ENCODE peak calls at places on chromosomes 1 and 21, in five cellular contexts. One of them, this sample, is unnamed.

GRCh38 chr1:47608296-47608875 is 170.5 kb downstream of the FOXD2 start:
- DNase-seq in GM12865: no peak
- DNase-seq in hepatocyte: no peak
- DNase-seq in epithelial cell of esophagus: no peak
- DNase-seq in heart left ventricle: no peak
- DNase-seq in this sample: no peak

GRCh38 chr1:97906567-97907228 is 14.1 kb downstream of the DPYD start:
- DNase-seq in heart left ventricle: no peak
- DNase-seq in GM12865: no peak
- DNase-seq in hepatocyte: no peak
- DNase-seq in epithelial cell of esophagus: peak
- DNase-seq in this sample: no peak

GRCh38 chr1:2985694-2986548 is 35.3 kb upstream of the ACTRT2 start:
- DNase-seq in epithelial cell of esophagus: no peak
- DNase-seq in heart left ventricle: no peak
- DNase-seq in hepatocyte: no peak
- DNase-seq in GM12865: no peak
- DNase-seq in this sample: no peak

GRCh38 chr1:209040351-209040750 is 543.2 kb upstream of the CAMK1G start:
- DNase-seq in hepatocyte: no peak
- DNase-seq in heart left ventricle: no peak
- DNase-seq in epithelial cell of esophagus: peak
- DNase-seq in GM12865: no peak
- DNase-seq in this sample: no peak

GRCh38 chr1:214459895-214460294 is 91.5 kb downstream of the PTPN14 start:
- DNase-seq in heart left ventricle: no peak
- DNase-seq in GM12865: no peak
- DNase-seq in hepatocyte: no peak
- DNase-seq in epithelial cell of esophagus: no peak
- DNase-seq in this sample: no peak

GRCh38 chr21:39633043-39633442 is 20.3 kb downstream of the B3GALT5 start:
- DNase-seq in heart left ventricle: no peak
- DNase-seq in GM12865: no peak
- DNase-seq in hepatocyte: peak
- DNase-seq in epithelial cell of esophagus: peak
- DNase-seq in this sample: no peak

GRCh38 chr1:42003433-42003832 is 84.7 kb upstream of the HIVEP3 start:
- DNase-seq in hepatocyte: no peak
- DNase-seq in GM12865: no peak
- DNase-seq in epithelial cell of esophagus: peak
- DNase-seq in heart left ventricle: no peak
- DNase-seq in this sample: no peak

GRCh38 chr1:8055973-8056372 is 29.9 kb upstream of the ERRFI1 start:
- DNase-seq in epithelial cell of esophagus: peak
- DNase-seq in heart left ventricle: no peak
- DNase-seq in hepatocyte: no peak
- DNase-seq in GM12865: no peak
- DNase-seq in this sample: no peak

GRCh38 chr1:45326627-45327591 is at the start of gene HPDL:
- DNase-seq in heart left ventricle: peak
- DNase-seq in hepatocyte: peak
- DNase-seq in GM12865: peak
- DNase-seq in epithelial cell of esophagus: peak
- DNase-seq in this sample: peak

GRCh38 chr1:112790920-112791722 is 76.0 kb upstream of the PPM1J start:
- DNase-seq in hepatocyte: no peak
- DNase-seq in GM12865: no peak
- DNase-seq in heart left ventricle: no peak
- DNase-seq in epithelial cell of esophagus: no peak
- DNase-seq in this sample: no peak

GRCh38 chr1:66294692-66295384 is 239.1 kb upstream of the SGIP1 start:
- DNase-seq in GM12865: no peak
- DNase-seq in epithelial cell of esophagus: peak
- DNase-seq in hepatocyte: peak
- DNase-seq in heart left ventricle: no peak
- DNase-seq in this sample: no peak

GRCh38 chr1:38117444-38117887 is 70.9 kb upstream of the POU3F1 start:
- DNase-seq in heart left ventricle: no peak
- DNase-seq in GM12865: no peak
- DNase-seq in epithelial cell of esophagus: peak
- DNase-seq in hepatocyte: no peak
- DNase-seq in this sample: no peak

GRCh38 chr1:6350416-6351088 is 43.0 kb downstream of the ACOT7 start:
- DNase-seq in hepatocyte: no peak
- DNase-seq in heart left ventricle: peak
- DNase-seq in GM12865: no peak
- DNase-seq in epithelial cell of esophagus: peak
- DNase-seq in this sample: no peak

GRCh38 chr1:18932387-18932786 is 24.1 kb downstream of the IFFO2 start:
- DNase-seq in hepatocyte: no peak
- DNase-seq in heart left ventricle: no peak
- DNase-seq in GM12865: no peak
- DNase-seq in epithelial cell of esophagus: peak
- DNase-seq in this sample: no peak

GRCh38 chr1:156726549-156727226 is 1.6 kb upstream of the METTL25B start:
- DNase-seq in heart left ventricle: peak
- DNase-seq in GM12865: peak
- DNase-seq in epithelial cell of esophagus: peak
- DNase-seq in hepatocyte: peak
- DNase-seq in this sample: peak

GRCh38 chr21:46634966-46635323 is 529 bp upstream of the PRMT2 start:
- DNase-seq in epithelial cell of esophagus: peak
- DNase-seq in heart left ventricle: peak
- DNase-seq in GM12865: peak
- DNase-seq in hepatocyte: peak
- DNase-seq in this sample: no peak

GRCh38 chr1:180793451-180793850 is 119.2 kb upstream of the KIAA1614 start:
- DNase-seq in hepatocyte: no peak
- DNase-seq in GM12865: no peak
- DNase-seq in heart left ventricle: no peak
- DNase-seq in epithelial cell of esophagus: no peak
- DNase-seq in this sample: no peak

GRCh38 chr1:17488977-17489739 is 49.7 kb upstream of the RCC2 start:
- DNase-seq in GM12865: no peak
- DNase-seq in hepatocyte: peak
- DNase-seq in epithelial cell of esophagus: no peak
- DNase-seq in heart left ventricle: no peak
- DNase-seq in this sample: no peak

GRCh38 chr1:225655509-225656258 is 2.8 kb upstream of the ENAH start:
- DNase-seq in heart left ventricle: peak
- DNase-seq in GM12865: peak
- DNase-seq in epithelial cell of esophagus: peak
- DNase-seq in hepatocyte: peak
- DNase-seq in this sample: no peak

GRCh38 chr1:180248731-180249681 is 18.9 kb downstream of the LHX4 start:
- DNase-seq in epithelial cell of esophagus: no peak
- DNase-seq in GM12865: no peak
- DNase-seq in hepatocyte: no peak
- DNase-seq in heart left ventricle: no peak
- DNase-seq in this sample: peak

GRCh38 chr1:112818990-112819689 is 104.0 kb upstream of the PPM1J start:
- DNase-seq in heart left ventricle: peak
- DNase-seq in hepatocyte: peak
- DNase-seq in GM12865: no peak
- DNase-seq in epithelial cell of esophagus: no peak
- DNase-seq in this sample: no peak

GRCh38 chr1:114063544-114063943 is 84.3 kb downstream of the OLFML3 start:
- DNase-seq in heart left ventricle: no peak
- DNase-seq in hepatocyte: no peak
- DNase-seq in GM12865: no peak
- DNase-seq in epithelial cell of esophagus: no peak
- DNase-seq in this sample: no peak

GRCh38 chr1:83844546-83844945 is 154.4 kb downstream of the TTLL7 start:
- DNase-seq in epithelial cell of esophagus: no peak
- DNase-seq in hepatocyte: no peak
- DNase-seq in heart left ventricle: no peak
- DNase-seq in GM12865: no peak
- DNase-seq in this sample: no peak

GRCh38 chr1:233328661-233329498 is 1.4 kb downstream of the MAP3K21 start:
- DNase-seq in heart left ventricle: no peak
- DNase-seq in GM12865: peak
- DNase-seq in epithelial cell of esophagus: no peak
- DNase-seq in hepatocyte: no peak
- DNase-seq in this sample: no peak

GRCh38 chr1:240878631-240879030 is 266.7 kb upstream of the GREM2 start:
- DNase-seq in hepatocyte: no peak
- DNase-seq in heart left ventricle: no peak
- DNase-seq in epithelial cell of esophagus: no peak
- DNase-seq in GM12865: no peak
- DNase-seq in this sample: no peak

GRCh38 chr1:50369830-50370229 is 53.4 kb downstream of the DMRTA2 start:
- DNase-seq in heart left ventricle: no peak
- DNase-seq in hepatocyte: no peak
- DNase-seq in GM12865: no peak
- DNase-seq in epithelial cell of esophagus: peak
- DNase-seq in this sample: no peak

GRCh38 chr1:56409112-56409691 is 170.2 kb downstream of the PLPP3 start:
- DNase-seq in epithelial cell of esophagus: peak
- DNase-seq in GM12865: peak
- DNase-seq in heart left ventricle: no peak
- DNase-seq in hepatocyte: no peak
- DNase-seq in this sample: no peak

GRCh38 chr1:239682945-239683344 is 296.6 kb downstream of the CHRM3 start:
- DNase-seq in hepatocyte: no peak
- DNase-seq in heart left ventricle: no peak
- DNase-seq in epithelial cell of esophagus: no peak
- DNase-seq in GM12865: no peak
- DNase-seq in this sample: no peak

GRCh38 chr1:74729741-74730478 is 2.9 kb downstream of the CRYZ start:
- DNase-seq in hepatocyte: no peak
- DNase-seq in epithelial cell of esophagus: peak
- DNase-seq in GM12865: no peak
- DNase-seq in heart left ventricle: no peak
- DNase-seq in this sample: no peak

GRCh38 chr21:32240708-32241433 is 38.0 kb downstream of the MIS18A start:
- DNase-seq in hepatocyte: no peak
- DNase-seq in epithelial cell of esophagus: no peak
- DNase-seq in heart left ventricle: no peak
- DNase-seq in GM12865: peak
- DNase-seq in this sample: no peak

GRCh38 chr21:38476385-38476784 is 21.9 kb downstream of the ERG start:
- DNase-seq in heart left ventricle: peak
- DNase-seq in hepatocyte: no peak
- DNase-seq in epithelial cell of esophagus: no peak
- DNase-seq in GM12865: no peak
- DNase-seq in this sample: no peak

GRCh38 chr1:220786337-220787068 is at the start of gene MTARC1:
- DNase-seq in GM12865: peak
- DNase-seq in hepatocyte: peak
- DNase-seq in heart left ventricle: peak
- DNase-seq in epithelial cell of esophagus: peak
- DNase-seq in this sample: peak

GRCh38 chr1:42777860-42778259 is 6.9 kb upstream of the TMEM269 start:
- DNase-seq in heart left ventricle: no peak
- DNase-seq in GM12865: peak
- DNase-seq in hepatocyte: peak
- DNase-seq in epithelial cell of esophagus: peak
- DNase-seq in this sample: peak

DNA sequence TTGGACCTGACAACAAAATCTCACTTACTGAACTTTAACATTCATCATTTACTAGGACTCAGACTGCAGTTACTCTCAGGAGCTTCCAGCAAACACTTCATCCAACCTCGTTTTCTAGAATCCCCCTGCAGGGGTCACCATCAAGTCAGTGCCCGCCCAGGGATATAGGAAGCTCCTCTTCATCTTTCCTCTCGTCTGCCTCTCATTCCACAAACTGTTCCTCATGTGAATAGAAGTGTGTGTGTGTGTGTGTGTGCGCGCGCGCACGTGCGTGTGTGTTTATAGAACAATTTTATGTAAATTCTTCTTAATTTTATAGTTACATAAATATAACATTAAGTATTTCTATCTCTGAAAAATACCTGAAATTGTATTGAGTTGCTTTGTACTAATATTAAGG is 21.8 kb upstream of the ABCD3 start:
- DNase-seq in epithelial cell of esophagus: no peak
- DNase-seq in GM12865: no peak
- DNase-seq in hepatocyte: no peak
- DNase-seq in heart left ventricle: no peak
- DNase-seq in this sample: peak
- TF ChIP-seq CTCF in epithelial cell of esophagus: no peak
- TF ChIP-seq CTCF in GM12865: no peak
- TF ChIP-seq CTCF in hepatocyte: peak
- TF ChIP-seq CTCF in heart left ventricle: no peak
- TF ChIP-seq CTCF in this sample: no peak

GRCh38 chr1:14300991-14301703 is 297.3 kb upstream of the KAZN start:
- DNase-seq in GM12865: no peak
- DNase-seq in hepatocyte: peak
- DNase-seq in epithelial cell of esophagus: peak
- DNase-seq in heart left ventricle: no peak
- DNase-seq in this sample: no peak
- TF ChIP-seq CTCF in GM12865: no peak
- TF ChIP-seq CTCF in hepatocyte: no peak
- TF ChIP-seq CTCF in epithelial cell of esophagus: no peak
- TF ChIP-seq CTCF in heart left ventricle: no peak
- TF ChIP-seq CTCF in this sample: no peak

GRCh38 chr1:9835758-9836631 is 12.2 kb upstream of the CLSTN1 start:
- DNase-seq in epithelial cell of esophagus: peak
- DNase-seq in hepatocyte: peak
- DNase-seq in GM12865: no peak
- DNase-seq in heart left ventricle: peak
- DNase-seq in this sample: peak
- TF ChIP-seq CTCF in epithelial cell of esophagus: no peak
- TF ChIP-seq CTCF in hepatocyte: no peak
- TF ChIP-seq CTCF in GM12865: no peak
- TF ChIP-seq CTCF in heart left ventricle: no peak
- TF ChIP-seq CTCF in this sample: no peak

DNA sequence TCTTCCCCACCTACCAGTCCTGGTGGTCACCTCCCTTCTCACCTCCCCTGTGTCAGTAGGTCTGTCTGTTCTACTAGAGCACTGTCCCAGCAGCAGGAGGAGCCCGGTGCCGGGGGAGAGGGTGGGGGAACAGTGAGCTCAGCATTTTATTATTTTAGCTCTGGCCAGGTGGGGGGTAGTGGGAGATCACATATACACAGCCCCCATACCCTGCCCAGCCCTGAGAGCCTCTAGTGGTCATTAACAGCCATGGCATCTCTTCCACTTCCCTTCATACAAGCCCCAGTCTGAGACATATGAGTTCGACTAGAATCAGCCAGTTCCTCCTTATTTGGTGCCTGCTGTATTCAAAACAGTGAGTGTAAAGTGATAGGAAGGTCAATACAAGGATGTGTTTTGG is at the start of gene TMOD4:
- DNase-seq in hepatocyte: peak
- DNase-seq in GM12865: no peak
- DNase-seq in heart left ventricle: no peak
- DNase-seq in epithelial cell of esophagus: peak
- DNase-seq in this sample: no peak
- TF ChIP-seq CTCF in hepatocyte: peak
- TF ChIP-seq CTCF in GM12865: peak
- TF ChIP-seq CTCF in heart left ventricle: peak
- TF ChIP-seq CTCF in epithelial cell of esophagus: peak
- TF ChIP-seq CTCF in this sample: peak